ENCODE peak calls at places on chromosomes 16 and 17, in nine cellular contexts. A is uterus, T is testis, D is IMR-90, C is tibial nerve, M is endothelial cell of umbilical vein, E is sigmoid colon, N is right lobe of liver, Q is suprapubic skin. F is an unnamed sample.

GRCh38 chr17:78862073-78863023 is 21.7 kb upstream of the USP36 start:
- DNase-seq in C (peak), A (peak), N (no peak), T (peak), Q (peak), E (peak), M (peak), D (peak), F (peak)

GRCh38 chr17:60463157-60463820 is 41.0 kb downstream of the CHCT1 start:
- DNase-seq in M (no peak), E (no peak), D (no peak), N (no peak), A (no peak), C (no peak), T (no peak), Q (no peak), F (no peak)

GRCh38 chr17:67666710-67667109 is 51.0 kb upstream of the NOL11 start:
- DNase-seq in D (no peak), A (no peak), N (no peak), M (no peak), E (no peak), Q (no peak), C (no peak), T (no peak), F (no peak)

GRCh38 chr17:58531661-58532554 is 17.5 kb upstream of the MTMR4 start:
- DNase-seq in N (peak), E (peak), M (peak), D (peak), C (no peak), T (peak), Q (no peak), A (peak), F (peak)

GRCh38 chr17:5485270-5486205 is at the start of gene DERL2:
- DNase-seq in T (peak), D (peak), A (no peak), Q (no peak), M (no peak), E (no peak), C (no peak), N (no peak), F (peak)

GRCh38 chr17:80082403-80083135 is 18.8 kb upstream of the GAA start:
- DNase-seq in T (peak), M (peak), Q (no peak), A (peak), C (peak), E (peak), D (peak), N (no peak), F (peak)

GRCh38 chr17:17343896-17344506 is 40.8 kb downstream of the NT5M start:
- DNase-seq in C (no peak), A (no peak), D (no peak), Q (peak), M (no peak), N (peak), T (no peak), E (peak), F (no peak)

GRCh38 chr17:50689251-50689650 is 18.5 kb downstream of the ANKRD40 start:
- DNase-seq in E (no peak), N (no peak), D (peak), A (no peak), C (no peak), Q (no peak), M (no peak), T (no peak), F (peak)

GRCh38 chr17:36546418-36547093 is 1.8 kb downstream of the GGNBP2 start:
- DNase-seq in E (no peak), Q (no peak), T (no peak), M (peak), N (no peak), C (no peak), A (no peak), D (no peak), F (peak)

GRCh38 chr16:22664132-22664531 is 149.8 kb upstream of the HS3ST2 start:
- DNase-seq in D (no peak), A (no peak), N (no peak), M (no peak), T (no peak), E (peak), C (no peak), Q (no peak), F (no peak)

GRCh38 chr17:38898812-38899348 is 26.5 kb upstream of the LASP1NB start:
- DNase-seq in Q (no peak), T (no peak), A (no peak), N (no peak), E (no peak), D (no peak), M (peak), C (no peak), F (peak)

GRCh38 chr17:1186214-1186820 is 6.5 kb upstream of the ABR start:
- DNase-seq in C (no peak), M (no peak), A (peak), T (no peak), D (peak), Q (no peak), N (no peak), E (no peak), F (no peak)

GRCh38 chr17:38730526-38731379 is 612 bp downstream of the CISD3 start:
- DNase-seq in N (peak), M (peak), T (peak), C (peak), Q (peak), A (peak), E (peak), D (peak), F (peak)

GRCh38 chr17:77719806-77720205 is 238.7 kb upstream of the TNRC6C start:
- DNase-seq in E (no peak), C (no peak), T (no peak), M (no peak), A (no peak), D (no peak), N (no peak), Q (no peak), F (no peak)

GRCh38 chr16:50692999-50693781 is at the start of gene NOD2:
- DNase-seq in N (no peak), T (no peak), E (no peak), Q (no peak), M (no peak), D (no peak), A (peak), C (no peak), F (peak)

GRCh38 chr16:53785044-53785443 is 81.1 kb downstream of the FTO start:
- DNase-seq in E (no peak), Q (no peak), M (no peak), D (peak), T (no peak), C (no peak), N (no peak), A (no peak), F (no peak)

GRCh38 chr17:2214047-2214717 is 89.4 kb downstream of the SMG6 start:
- DNase-seq in T (peak), A (peak), M (peak), E (peak), Q (peak), D (peak), N (no peak), C (peak), F (no peak)

GRCh38 chr17:2213291-2213960 is 90.2 kb downstream of the SMG6 start:
- DNase-seq in T (peak), E (peak), A (no peak), C (no peak), Q (no peak), N (no peak), M (peak), D (peak), F (no peak)

GRCh38 chr17:2218426-2218825 is 85.2 kb downstream of the SMG6 start:
- DNase-seq in C (no peak), T (no peak), M (no peak), Q (no peak), E (no peak), N (no peak), A (no peak), D (no peak), F (no peak)

GRCh38 chr17:2214887-2215615 is 88.5 kb downstream of the SMG6 start:
- DNase-seq in Q (no peak), T (peak), D (peak), N (no peak), C (no peak), A (no peak), E (peak), M (peak), F (no peak)

GRCh38 chr17:2215616-2216364 is 87.8 kb downstream of the SMG6 start:
- DNase-seq in Q (peak), E (peak), N (peak), D (peak), A (peak), T (peak), C (peak), M (peak), F (no peak)
- TF ChIP-seq POLR2A in Q (no peak), E (no peak), N (no peak), D (peak), A (no peak), T (no peak), C (no peak), M (peak), F (no peak)

DNA sequence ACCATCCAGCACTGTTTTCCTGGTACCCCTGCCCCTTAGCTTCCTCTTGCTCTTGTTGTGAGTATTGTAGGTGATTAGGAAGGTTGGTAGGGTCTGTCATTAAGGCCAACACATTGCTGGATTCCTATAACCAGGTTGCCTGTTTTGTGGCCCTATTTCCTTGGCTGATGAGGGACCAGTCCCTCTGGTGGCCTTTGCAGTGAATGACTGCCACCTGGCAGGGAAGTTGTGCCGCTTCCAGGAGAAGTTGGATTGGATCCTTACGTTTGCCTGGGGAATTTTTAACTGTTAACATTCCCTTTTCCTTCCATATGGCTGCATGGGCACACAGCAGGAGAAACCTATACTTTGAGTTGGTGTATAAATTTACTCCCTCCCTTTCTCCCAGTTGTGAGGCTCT is 32.4 kb downstream of the LCMT1 start:
- DNase-seq in N (no peak), Q (no peak), D (no peak), C (no peak), T (no peak), A (no peak), E (no peak), M (no peak), F (no peak)
- TF ChIP-seq CTCF in N (peak), Q (peak), D (peak), C (no peak), T (peak), A (no peak), E (no peak), M (peak), F (peak)

GRCh38 chr17:3556905-3557767 is 476 bp downstream of the TRPV3 start:
- DNase-seq in D (no peak), N (no peak), E (no peak), Q (no peak), C (no peak), M (no peak), T (no peak), A (no peak), F (no peak)

GRCh38 chr17:3559270-3559645 is 1.6 kb upstream of the TRPV3 start:
- DNase-seq in D (no peak), E (no peak), T (no peak), M (no peak), N (no peak), A (no peak), C (no peak), Q (no peak), F (no peak)

GRCh38 chr17:3557768-3558583 is at the start of gene TRPV3:
- DNase-seq in E (no peak), T (no peak), A (no peak), D (no peak), N (peak), Q (no peak), M (no peak), C (no peak), F (no peak)

GRCh38 chr17:3556239-3556904 is 1.2 kb downstream of the TRPV3 start:
- DNase-seq in C (no peak), E (no peak), M (no peak), T (no peak), D (no peak), N (no peak), A (no peak), Q (no peak), F (no peak)

DNA sequence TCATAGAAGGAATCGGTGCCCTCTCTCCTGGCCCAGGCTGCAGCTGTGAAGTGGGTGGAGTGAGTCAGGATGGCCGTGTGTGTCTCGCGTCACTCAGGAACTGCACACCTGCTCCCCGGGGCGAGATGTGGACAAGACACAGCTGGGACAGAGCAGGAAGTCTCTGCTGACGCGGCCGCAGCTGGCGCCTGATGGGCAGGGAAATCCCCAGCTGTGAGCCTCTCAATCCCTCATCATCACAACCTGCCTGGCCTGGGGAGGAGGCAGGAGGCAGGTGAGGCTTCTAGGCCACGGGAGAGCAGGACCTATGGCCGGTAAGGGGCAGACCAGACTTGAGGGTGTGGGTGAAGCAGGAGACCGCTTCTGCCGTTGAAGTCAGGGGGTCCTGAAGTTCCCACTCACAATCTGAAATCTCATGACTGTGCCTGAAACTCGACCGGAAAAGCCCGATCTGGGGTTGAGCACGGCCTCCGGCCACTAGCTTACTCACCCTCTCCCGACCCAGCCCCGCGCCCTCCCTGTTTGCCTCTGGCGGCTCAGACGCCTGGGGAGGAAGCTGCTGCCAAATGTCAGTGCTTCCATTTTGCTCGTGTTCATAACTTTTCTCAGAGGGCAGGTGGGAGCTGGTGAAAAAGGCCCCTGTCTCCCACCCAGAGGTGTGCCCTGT is 1.1 kb upstream of the TRPV3 start:
- DNase-seq in Q (no peak), T (no peak), C (no peak), N (peak), D (peak), E (no peak), M (no peak), A (no peak), F (no peak)
- TF ChIP-seq POLR2A in Q (no peak), T (no peak), C (no peak), N (no peak), D (no peak), E (no peak), M (no peak), A (no peak), F (no peak)

GRCh38 chr17:28228109-28228840 is 90.7 kb upstream of the TMEM97 start:
- DNase-seq in D (no peak), M (no peak), A (no peak), Q (peak), C (no peak), N (no peak), E (no peak), T (peak), F (peak)
- TF ChIP-seq CTCF in D (peak), M (no peak), A (no peak), Q (no peak), C (no peak), N (no peak), E (no peak), T (no peak), F (no peak)